ENCODE peak calls at places on chromosome 4, in eight cellular contexts. R is upper lobe of left lung, J is HepG2, V is Panc1, D is GM12878, I is K562, Q is HCT116, W is GM23338. E is an unnamed sample.

GRCh38 chr4:93203708-93204107 is 624.8 kb upstream of the ATOH1 start:
- ATAC-seq in R (no peak), J (peak), V (no peak), D (peak), I (no peak), Q (peak), W (peak), E (peak)

GRCh38 chr4:38504396-38504715 is 159.6 kb upstream of the KLF3 start:
- ATAC-seq in R (no peak), J (no peak), V (no peak), D (no peak), I (no peak), Q (no peak), W (no peak), E (no peak)

GRCh38 chr4:176981074-176981473 is 188.4 kb upstream of the VEGFC start:
- ATAC-seq in R (no peak), J (no peak), V (no peak), D (no peak), I (no peak), Q (no peak), W (no peak), E (no peak)

GRCh38 chr4:78560296-78560963 is 8.9 kb downstream of the ANXA3 start:
- ATAC-seq in R (no peak), J (no peak), V (no peak), D (no peak), I (peak), Q (peak), W (no peak), E (no peak)

GRCh38 chr4:48367016-48367415 is 25.7 kb downstream of the SLAIN2 start:
- ATAC-seq in R (no peak), J (no peak), V (no peak), D (no peak), I (no peak), Q (no peak), W (no peak), E (no peak)

GRCh38 chr4:95798003-95798402 is 41.9 kb upstream of the PDHA2 start:
- ATAC-seq in R (no peak), J (no peak), V (no peak), D (peak), I (no peak), Q (no peak), W (no peak), E (no peak)

GRCh38 chr4:148118179-148118578 is 324.0 kb downstream of the NR3C2 start:
- ATAC-seq in R (no peak), J (no peak), V (no peak), D (no peak), I (no peak), Q (no peak), W (no peak), E (no peak)

GRCh38 chr4:76782837-76783236 is 115.1 kb downstream of the SOWAHB start:
- ATAC-seq in R (no peak), J (no peak), V (no peak), D (no peak), I (no peak), Q (no peak), W (peak), E (no peak)

GRCh38 chr4:40573593-40574311 is 55.9 kb downstream of the RBM47 start:
- ATAC-seq in R (no peak), J (no peak), V (no peak), D (peak), I (no peak), Q (no peak), W (no peak), E (no peak)

GRCh38 chr4:78616046-78616498 is 64.5 kb downstream of the ANXA3 start:
- ATAC-seq in R (no peak), J (no peak), V (no peak), D (no peak), I (peak), Q (no peak), W (no peak), E (no peak)

GRCh38 chr4:139144161-139144859 is 32.7 kb downstream of the ELF2 start:
- ATAC-seq in R (peak), J (no peak), V (no peak), D (no peak), I (peak), Q (no peak), W (peak), E (peak)

GRCh38 chr4:112060212-112060611 is 85.0 kb upstream of the FAM241A start:
- ATAC-seq in R (no peak), J (peak), V (no peak), D (peak), I (peak), Q (peak), W (peak), E (no peak)

GRCh38 chr4:1676605-1677525 is 7.2 kb downstream of the FAM53A start:
- ATAC-seq in R (peak), J (peak), V (no peak), D (no peak), I (peak), Q (no peak), W (no peak), E (no peak)

GRCh38 chr4:145161549-145161948 is 18.8 kb downstream of the OTUD4 start:
- ATAC-seq in R (no peak), J (no peak), V (no peak), D (no peak), I (no peak), Q (no peak), W (no peak), E (no peak)

GRCh38 chr4:186368291-186368690 is 102.3 kb downstream of the F11 start:
- ATAC-seq in R (no peak), J (no peak), V (no peak), D (no peak), I (no peak), Q (no peak), W (no peak), E (no peak)

GRCh38 chr4:145179201-145179860 is 1.1 kb downstream of the OTUD4 start:
- ATAC-seq in R (peak), J (peak), V (peak), D (peak), I (peak), Q (peak), W (peak), E (peak)

GRCh38 chr4:7435411-7436095 is 823 bp upstream of the PSAPL1 start:
- ATAC-seq in R (peak), J (peak), V (no peak), D (no peak), I (no peak), Q (no peak), W (no peak), E (no peak)
- TF ChIP-seq POLR2AphosphoS5 in R (no peak), J (no peak), V (no peak), D (no peak), I (no peak), Q (no peak), W (no peak), E (no peak)

DNA sequence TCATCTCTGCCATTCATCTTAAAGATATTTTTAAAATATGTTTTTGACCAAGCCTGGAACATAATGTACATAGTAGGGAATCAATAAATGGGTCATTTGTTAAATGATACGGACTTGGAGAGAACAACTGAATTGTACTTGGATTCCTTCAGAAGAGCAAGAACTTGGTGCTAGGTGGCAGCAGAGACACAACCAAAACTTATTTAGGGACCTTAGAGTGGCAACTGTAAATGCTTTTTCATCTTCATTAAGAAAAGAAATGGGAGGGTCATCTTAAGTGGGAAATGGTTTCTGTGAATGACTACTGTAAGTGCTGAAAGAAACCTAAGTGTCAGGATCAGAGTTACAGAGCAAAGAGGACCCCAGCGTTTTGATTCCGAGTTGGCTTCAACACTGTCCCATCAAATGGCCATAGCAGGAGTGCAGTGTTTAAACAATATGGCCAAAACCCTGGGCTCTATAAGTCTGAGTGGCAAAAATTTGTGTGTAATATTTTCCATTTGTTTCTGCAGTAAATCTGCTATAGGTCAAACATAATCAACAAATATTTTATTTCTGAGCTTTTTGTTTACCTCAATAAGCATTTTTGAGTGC is 213.6 kb downstream of the PALLD start:
- ATAC-seq in R (no peak), J (peak), V (no peak), D (peak), I (peak), Q (peak), W (peak), E (peak)
- TF ChIP-seq CTCF in R (peak), J (peak), V (peak), D (peak), I (no peak), Q (peak), W (peak), E (peak)

GRCh38 chr4:166435449-166435848 is 562.4 kb downstream of the TLL1 start:
- ATAC-seq in R (no peak), J (no peak), V (no peak), D (no peak), I (no peak), Q (no peak), W (no peak), E (no peak)
- TF ChIP-seq POLR2AphosphoS5 in R (no peak), J (no peak), V (no peak), D (no peak), I (no peak), Q (no peak), W (no peak), E (no peak)

DNA sequence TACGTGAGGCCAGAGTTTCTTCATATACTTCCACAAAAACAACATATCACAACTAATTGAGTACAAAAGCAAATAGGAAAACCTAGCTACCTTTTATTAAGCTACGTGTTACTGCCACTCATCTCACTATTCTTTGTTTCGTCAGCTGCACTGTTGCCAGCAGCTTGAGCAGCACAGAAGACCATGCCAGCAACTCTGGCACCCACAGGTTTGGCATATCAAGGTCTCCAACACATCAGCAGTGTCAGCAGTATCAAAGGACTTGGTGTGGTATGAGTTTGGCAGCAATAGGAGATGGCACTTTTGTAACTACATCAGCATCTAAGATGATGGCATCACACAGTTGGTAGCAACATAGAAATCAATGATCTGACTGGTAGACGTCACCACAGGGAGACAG is 30.7 kb downstream of the CDKL2 start:
- ATAC-seq in R (no peak), J (no peak), V (no peak), D (no peak), I (no peak), Q (no peak), W (no peak), E (no peak)
- TF ChIP-seq CTCF in R (no peak), J (no peak), V (no peak), D (no peak), I (no peak), Q (no peak), W (no peak), E (no peak)

E was measured in gastroesophageal sphincter.